ENCODE peak calls at places on chromosomes 2 and 18, in four cellular contexts. One of them, this sample, is unnamed.

GRCh38 chr18:80033181-80034067 is 810 bp upstream of the RBFA start:
- DNase-seq in Jurkat, Clone E6-1: no peak
- DNase-seq in stimulated activated CD8-positive, alpha-beta memory T cell treated with anti-CD3 and anti-CD28 coated beads, Interleukin-15, amount 100 ng/mL, for 48 hours: no peak
- DNase-seq in hippocampal formation: no peak
- DNase-seq in this sample: peak; percentile 81

GRCh38 chr2:8455236-8456148 is 226.4 kb upstream of the ID2 start:
- DNase-seq in stimulated activated CD8-positive, alpha-beta memory T cell treated with anti-CD3 and anti-CD28 coated beads, Interleukin-15, amount 100 ng/mL, for 48 hours: no peak
- DNase-seq in hippocampal formation: peak; percentile 24
- DNase-seq in Jurkat, Clone E6-1: no peak
- DNase-seq in this sample: peak; percentile 9

GRCh38 chr2:95377724-95378123 is 24.8 kb upstream of the FAHD2A start:
- DNase-seq in stimulated activated CD8-positive, alpha-beta memory T cell treated with anti-CD3 and anti-CD28 coated beads, Interleukin-15, amount 100 ng/mL, for 48 hours: no peak
- DNase-seq in hippocampal formation: no peak
- DNase-seq in Jurkat, Clone E6-1: no peak
- DNase-seq in this sample: no peak

GRCh38 chr2:158816797-158817196 is 21.7 kb downstream of the DAPL1 start:
- DNase-seq in stimulated activated CD8-positive, alpha-beta memory T cell treated with anti-CD3 and anti-CD28 coated beads, Interleukin-15, amount 100 ng/mL, for 48 hours: no peak
- DNase-seq in Jurkat, Clone E6-1: no peak
- DNase-seq in hippocampal formation: no peak
- DNase-seq in this sample: no peak

GRCh38 chr2:157363612-157364101 is 38.0 kb upstream of the ERMN start:
- DNase-seq in Jurkat, Clone E6-1: no peak
- DNase-seq in stimulated activated CD8-positive, alpha-beta memory T cell treated with anti-CD3 and anti-CD28 coated beads, Interleukin-15, amount 100 ng/mL, for 48 hours: no peak
- DNase-seq in hippocampal formation: no peak
- DNase-seq in this sample: no peak

GRCh38 chr18:41899535-41899934 is 55.5 kb upstream of the PIK3C3 start:
- DNase-seq in Jurkat, Clone E6-1: no peak
- DNase-seq in stimulated activated CD8-positive, alpha-beta memory T cell treated with anti-CD3 and anti-CD28 coated beads, Interleukin-15, amount 100 ng/mL, for 48 hours: no peak
- DNase-seq in hippocampal formation: no peak
- DNase-seq in this sample: no peak

GRCh38 chr2:69985684-69986083 is 24.3 kb upstream of the ASPRV1 start:
- DNase-seq in Jurkat, Clone E6-1: no peak
- DNase-seq in hippocampal formation: peak; percentile 15
- DNase-seq in stimulated activated CD8-positive, alpha-beta memory T cell treated with anti-CD3 and anti-CD28 coated beads, Interleukin-15, amount 100 ng/mL, for 48 hours: no peak
- DNase-seq in this sample: no peak

GRCh38 chr2:8004250-8004681 is 677.6 kb upstream of the ID2 start:
- DNase-seq in hippocampal formation: no peak
- DNase-seq in Jurkat, Clone E6-1: no peak
- DNase-seq in stimulated activated CD8-positive, alpha-beta memory T cell treated with anti-CD3 and anti-CD28 coated beads, Interleukin-15, amount 100 ng/mL, for 48 hours: no peak
- DNase-seq in this sample: no peak

GRCh38 chr2:129935118-129935517 is 44.3 kb upstream of the RAB6C start:
- DNase-seq in Jurkat, Clone E6-1: no peak
- DNase-seq in hippocampal formation: no peak
- DNase-seq in stimulated activated CD8-positive, alpha-beta memory T cell treated with anti-CD3 and anti-CD28 coated beads, Interleukin-15, amount 100 ng/mL, for 48 hours: no peak
- DNase-seq in this sample: no peak

GRCh38 chr2:240426797-240427721 is 8.4 kb upstream of the GPC1 start:
- DNase-seq in stimulated activated CD8-positive, alpha-beta memory T cell treated with anti-CD3 and anti-CD28 coated beads, Interleukin-15, amount 100 ng/mL, for 48 hours: no peak
- DNase-seq in hippocampal formation: no peak
- DNase-seq in Jurkat, Clone E6-1: no peak
- DNase-seq in this sample: no peak

GRCh38 chr2:45223531-45223930 is 214.3 kb upstream of the SIX2 start:
- DNase-seq in hippocampal formation: no peak
- DNase-seq in stimulated activated CD8-positive, alpha-beta memory T cell treated with anti-CD3 and anti-CD28 coated beads, Interleukin-15, amount 100 ng/mL, for 48 hours: no peak
- DNase-seq in Jurkat, Clone E6-1: no peak
- DNase-seq in this sample: no peak

GRCh38 chr2:96953611-96954489 is 32.5 kb downstream of the FAM178B start:
- DNase-seq in stimulated activated CD8-positive, alpha-beta memory T cell treated with anti-CD3 and anti-CD28 coated beads, Interleukin-15, amount 100 ng/mL, for 48 hours: no peak
- DNase-seq in Jurkat, Clone E6-1: no peak
- DNase-seq in hippocampal formation: no peak
- DNase-seq in this sample: peak; percentile 55